ENCODE peak calls at places on chromosomes 6 and 20, in ten cellular contexts. F is GM23338, Y is amygdala, I is HCT116, H is GM10248, R is germinal center, E is WTC11, Q is breast epithelium, U is NCI-H1930, L is caudate nucleus. A is an unnamed sample.

GRCh38 chr20:43949741-43950618 is 35.3 kb downstream of the TOX2 start:
- DNase-seq in E (no peak), F (no peak), L (no peak), H (peak; percentile 69), U (no peak), Q (no peak), Y (no peak), I (no peak), R (peak; percentile 33), A (no peak)

GRCh38 chr20:61886721-61887658 is 178.7 kb downstream of the TAF4 start:
- DNase-seq in U (peak; percentile 21), L (peak; percentile 16), H (peak; percentile 51), E (peak; percentile 66), Q (no peak), R (peak; percentile 41), I (peak; percentile 23), F (peak; percentile 65), Y (no peak), A (peak; percentile 27)

GRCh38 chr6:83378621-83379388 is 52.0 kb downstream of the ME1 start:
- DNase-seq in E (no peak), Y (no peak), F (no peak), U (no peak), L (no peak), Q (no peak), H (no peak), R (no peak), I (no peak), A (no peak)

GRCh38 chr6:117298941-117299340 is 33.6 kb downstream of the VGLL2 start:
- DNase-seq in Y (no peak), I (no peak), Q (no peak), F (no peak), E (no peak), U (no peak), R (no peak), H (no peak), L (no peak), A (no peak)

GRCh38 chr6:93581371-93581770 is 162.0 kb upstream of the EPHA7 start:
- DNase-seq in Y (no peak), I (no peak), R (no peak), H (no peak), F (no peak), L (no peak), Q (no peak), E (no peak), U (no peak), A (no peak)

GRCh38 chr6:72709436-72709835 is 87.6 kb downstream of the KCNQ5 start:
- DNase-seq in E (no peak), U (no peak), R (no peak), Q (no peak), H (no peak), Y (no peak), L (no peak), F (no peak), I (no peak), A (no peak)

GRCh38 chr20:56111951-56112730 is 106.8 kb upstream of the CBLN4 start:
- DNase-seq in I (no peak), H (no peak), L (peak; percentile 27), Y (no peak), U (no peak), E (no peak), F (no peak), Q (no peak), R (no peak), A (no peak)

GRCh38 chr20:38728911-38729642 is 4.8 kb downstream of the SLC32A1 start:
- DNase-seq in F (peak; percentile 96), Q (no peak), H (peak; percentile 27), U (no peak), R (peak; percentile 34), E (peak; percentile 89), Y (no peak), I (no peak), L (no peak), A (no peak)

GRCh38 chr6:138465007-138465645 is 34.2 kb downstream of the NHSL1 start:
- DNase-seq in R (no peak), L (no peak), H (no peak), E (no peak), U (no peak), I (peak; percentile 70), F (peak; percentile 17), Y (no peak), Q (no peak), A (no peak)

GRCh38 chr20:32741151-32741550 is 2.1 kb downstream of the COMMD7 start:
- DNase-seq in Y (no peak), L (no peak), I (no peak), Q (no peak), E (no peak), H (no peak), R (no peak), F (no peak), U (no peak), A (no peak)